ENCODE peak calls at places on chromosomes 16 and 17, in nine cellular contexts. N is esophagus muscularis mucosa, M is Peyer's patch, J is GM23248, T is gastrocnemius medialis, B is ovary, C is testis, D is aorta, K is neural progenitor cell. R is an unnamed sample. For H3K27me3, the result is how much of the 10 kb centered on the place peaks cover.

GRCh38 chr17:74520790-74521480 is 10.3 kb downstream of the CD300LB start:
- DNase-seq in B (no peak), C (no peak), T (no peak), D (no peak), K (no peak), M (peak), N (peak), J (peak), R (no peak)

GRCh38 chr17:73091770-73092517 is 544 bp downstream of the SLC39A11 start:
- DNase-seq in N (no peak), T (no peak), K (peak), D (no peak), C (peak), B (peak), J (peak), M (peak), R (peak)

GRCh38 chr16:70800306-70800705 is 652 bp downstream of the VAC14 start:
- DNase-seq in J (peak), D (no peak), N (no peak), K (no peak), C (no peak), B (no peak), T (no peak), M (no peak), R (no peak)

GRCh38 chr17:43670645-43671074 is 8.9 kb upstream of the MEOX1 start:
- DNase-seq in J (no peak), N (no peak), M (no peak), T (no peak), B (no peak), C (no peak), D (no peak), K (no peak), R (no peak)

GRCh38 chr17:30236807-30237206 is 1.3 kb upstream of the SLC6A4 start:
- DNase-seq in D (peak), N (no peak), B (peak), T (no peak), K (peak), C (peak), M (peak), J (peak), R (no peak)

GRCh38 chr17:9055281-9055680 is 34.0 kb downstream of the NTN1 start:
- DNase-seq in C (no peak), K (no peak), B (no peak), J (no peak), T (no peak), N (no peak), M (no peak), D (no peak), R (no peak)

GRCh38 chr16:72996291-72997062 is 51.5 kb downstream of the ZFHX3 start:
- DNase-seq in C (no peak), N (no peak), D (no peak), T (no peak), M (no peak), B (no peak), J (no peak), K (no peak), R (no peak)

GRCh38 chr16:25063102-25063501 is 47.9 kb upstream of the ARHGAP17 start:
- DNase-seq in C (peak), M (no peak), T (no peak), N (no peak), K (no peak), B (no peak), D (no peak), J (no peak), R (peak)

GRCh38 chr16:1498899-1499676 is 5.9 kb downstream of the TELO2 start:
- DNase-seq in J (no peak), C (no peak), T (no peak), K (no peak), D (peak), B (no peak), M (no peak), N (no peak), R (no peak)

GRCh38 chr16:19980866-19981265 is 92.8 kb downstream of the GPR139 start:
- DNase-seq in N (no peak), C (peak), M (no peak), T (no peak), K (peak), B (no peak), D (no peak), J (peak), R (peak)

GRCh38 chr16:88928405-88929375 is 48.3 kb downstream of the CBFA2T3 start:
- DNase-seq in K (no peak), J (no peak), C (no peak), N (no peak), D (no peak), T (no peak), B (no peak), M (peak), R (no peak)

GRCh38 chr17:82367724-82368524 is 3.6 kb upstream of the UTS2R start:
- DNase-seq in M (no peak), T (no peak), J (no peak), K (no peak), N (no peak), B (no peak), D (no peak), C (peak), R (peak)

GRCh38 chr16:48203974-48204824 is 39.9 kb upstream of the LONP2 start:
- DNase-seq in C (no peak), D (no peak), K (no peak), N (no peak), T (no peak), J (no peak), M (no peak), B (no peak), R (no peak)

GRCh38 chr17:16343569-16343968 is 9.7 kb downstream of the CENPV start:
- DNase-seq in K (no peak), C (no peak), M (no peak), T (no peak), D (no peak), N (no peak), B (no peak), J (no peak), R (no peak)

GRCh38 chr16:67000384-67001158 is 12.2 kb downstream of the CES4A start:
- DNase-seq in J (peak), D (peak), C (peak), M (peak), N (no peak), B (peak), T (peak), K (peak), R (peak)

GRCh38 chr16:88352261-88353200 is 30.2 kb upstream of the ZNF469 start:
- DNase-seq in M (no peak), N (no peak), B (no peak), J (peak), D (peak), C (no peak), T (no peak), K (no peak), R (no peak)

GRCh38 chr17:345992-346785 is 6.4 kb downstream of the RPH3AL start:
- DNase-seq in B (no peak), M (no peak), K (no peak), N (no peak), T (no peak), C (no peak), J (no peak), D (peak), R (peak)

GRCh38 chr17:79201536-79202227 is 127.1 kb downstream of the ENGASE start:
- DNase-seq in M (no peak), T (no peak), K (no peak), C (no peak), J (peak), D (no peak), N (no peak), B (no peak), R (peak)

GRCh38 chr17:27666831-27667560 is 36.0 kb downstream of the LGALS9 start:
- DNase-seq in B (no peak), T (no peak), C (no peak), D (no peak), M (peak), N (no peak), J (no peak), K (no peak), R (no peak)

GRCh38 chr16:2008009-2008526 is 1.6 kb downstream of the ZNF598 start:
- DNase-seq in K (no peak), N (no peak), J (peak), C (no peak), M (peak), T (no peak), D (no peak), B (no peak), R (no peak)

GRCh38 chr16:71645450-71645849 is 19.5 kb downstream of the MARVELD3 start:
- DNase-seq in T (no peak), B (no peak), K (peak), C (no peak), D (no peak), J (peak), M (no peak), N (no peak), R (peak)

GRCh38 chr17:28370035-28370743 is at the start of gene VTN:
- DNase-seq in M (no peak), B (no peak), D (no peak), J (peak), T (no peak), C (peak), K (peak), N (no peak), R (peak)

GRCh38 chr16:1105888-1106620 is 10.0 kb upstream of the C1QTNF8 start:
- DNase-seq in C (peak), K (peak), M (peak), B (peak), T (no peak), J (peak), N (no peak), D (peak), R (peak)

GRCh38 chr17:40735016-40735415 is 20.1 kb downstream of the KRT25 start:
- DNase-seq in N (no peak), D (no peak), T (no peak), J (no peak), M (no peak), K (no peak), B (no peak), C (no peak), R (no peak)

GRCh38 chr16:83606486-83607030 is 201.2 kb upstream of the HSBP1 start:
- DNase-seq in B (no peak), K (no peak), T (no peak), C (no peak), D (no peak), J (no peak), N (peak), M (no peak), R (no peak)

DNA sequence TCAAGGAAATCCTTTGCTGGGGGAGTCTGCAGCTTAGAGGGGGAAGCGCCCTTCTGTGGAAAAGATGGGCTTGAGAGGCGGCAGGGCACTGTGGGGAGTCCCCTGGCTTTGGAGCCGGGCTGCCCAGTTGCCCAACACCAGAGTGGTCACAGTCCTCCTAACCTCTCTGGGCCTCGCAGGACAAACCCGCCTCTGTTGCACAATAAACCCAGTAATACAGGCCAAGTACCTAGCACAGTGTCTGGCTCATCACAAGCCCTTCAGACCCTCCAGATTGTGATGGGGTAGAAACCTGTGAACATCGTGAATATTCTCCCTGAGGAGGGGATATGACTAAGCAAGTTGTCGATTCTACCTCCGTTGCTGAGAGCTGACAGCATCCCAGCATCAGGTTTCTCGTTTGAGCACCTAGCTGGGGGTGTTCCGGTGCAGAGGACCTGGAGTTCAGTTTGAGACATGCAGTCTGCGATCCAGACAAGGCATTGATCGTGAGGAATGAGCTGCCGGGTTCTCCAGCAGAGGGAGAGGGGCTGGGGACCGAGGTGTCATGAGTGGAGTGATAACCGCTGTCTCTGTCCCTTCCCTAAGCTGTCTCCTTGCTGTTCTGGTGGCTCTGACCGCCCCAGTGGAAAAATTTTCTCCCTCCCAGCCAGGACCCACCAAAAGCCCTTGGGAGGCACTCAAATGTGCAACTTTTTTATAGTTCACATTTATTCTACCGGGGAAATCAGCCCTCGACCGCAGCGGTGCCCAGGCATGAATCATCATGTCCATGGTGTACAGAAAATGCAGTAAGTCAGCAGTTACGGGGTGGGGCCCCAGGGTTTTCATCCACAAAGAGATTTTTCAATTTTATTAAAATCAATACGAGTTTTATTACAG is 161.9 kb downstream of the WSCD1 start:
- DNase-seq in C (no peak), B (no peak), M (no peak), D (no peak), T (no peak), N (no peak), J (no peak), K (no peak), R (peak)
- H3K27me3 ChIP-seq in C (under half), B (under half), M (under half), D (under half), T (under half), N (under half), J (under half), K (under half), R (under half)

GRCh38 chr17:45851464-45851863 is 6.8 kb downstream of the SPPL2C start:
- DNase-seq in T (no peak), B (no peak), N (no peak), J (no peak), D (no peak), M (peak), C (no peak), K (no peak), R (no peak)
- H3K27me3 ChIP-seq in T (under half), B (under half), N (under half), J (under half), D (under half), M (under half), C (under half), K (under half), R (under half)

DNA sequence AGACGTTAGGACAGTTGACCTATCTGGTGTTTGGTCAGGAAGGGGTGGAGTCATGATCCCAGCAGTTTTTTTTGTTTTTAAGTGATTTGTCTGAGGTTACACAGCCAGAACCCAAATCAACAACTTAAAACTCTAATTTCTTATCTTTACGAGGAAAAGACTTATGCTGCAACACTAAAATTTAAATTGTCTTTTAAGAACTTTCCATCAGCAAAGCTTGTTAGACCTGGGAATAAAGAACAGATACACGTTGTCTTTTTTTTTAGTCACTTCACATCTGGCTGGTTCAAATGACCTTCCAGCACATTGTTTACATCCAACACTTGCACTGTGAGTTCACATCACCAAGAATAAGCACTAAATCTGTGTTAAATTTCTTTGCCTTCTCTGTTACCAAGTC is 114.9 kb downstream of the HS3ST2 start:
- DNase-seq in J (no peak), M (no peak), C (no peak), D (no peak), T (no peak), B (no peak), N (no peak), K (no peak), R (no peak)
- H3K27me3 ChIP-seq in J (under half), M (under half), C (under half), D (under half), T (under half), B (under half), N (under half), K (under half), R (under half)

GRCh38 chr17:77767148-77767547 is 191.4 kb upstream of the TNRC6C start:
- DNase-seq in M (no peak), N (no peak), K (no peak), J (no peak), C (no peak), B (no peak), D (no peak), T (no peak), R (no peak)
- H3K27me3 ChIP-seq in M (under half), N (under half), K (under half), J (under half), C (under half), B (under half), D (under half), T (under half), R (under half)